ENCODE peak calls at places on chromosomes 12 and 14, in eight cellular contexts. One of them, this sample, is unnamed.
A peak's percentile ranks its signal among the peaks of the same experiment; 100 is the strongest.

GRCh38 chr12:124410354-124411175 is 115.7 kb downstream of the RFLNA start:
- DNase-seq in tibial nerve: no peak
- DNase-seq in gastrocnemius medialis: no peak
- DNase-seq in neural progenitor cell: no peak
- DNase-seq in RWPE1: no peak
- DNase-seq in tibial artery: no peak
- DNase-seq in choroid plexus epithelial cell: no peak
- DNase-seq in Peyer's patch: no peak
- DNase-seq in this sample: no peak

GRCh38 chr12:113273053-113273725 is 51.9 kb downstream of the TPCN1 start:
- DNase-seq in RWPE1: no peak
- DNase-seq in tibial artery: no peak
- DNase-seq in neural progenitor cell: no peak
- DNase-seq in Peyer's patch: no peak
- DNase-seq in choroid plexus epithelial cell: peak; percentile 46
- DNase-seq in gastrocnemius medialis: no peak
- DNase-seq in tibial nerve: no peak
- DNase-seq in this sample: no peak

GRCh38 chr14:53432378-53432802 is 279.3 kb upstream of the DDHD1 start:
- DNase-seq in tibial artery: no peak
- DNase-seq in Peyer's patch: no peak
- DNase-seq in tibial nerve: no peak
- DNase-seq in choroid plexus epithelial cell: peak; percentile 65
- DNase-seq in RWPE1: peak; percentile 57
- DNase-seq in neural progenitor cell: peak; percentile 71
- DNase-seq in gastrocnemius medialis: no peak
- DNase-seq in this sample: no peak

GRCh38 chr12:106980944-106981343 is 6.0 kb downstream of the MTERF2 start:
- DNase-seq in Peyer's patch: no peak
- DNase-seq in RWPE1: no peak
- DNase-seq in choroid plexus epithelial cell: peak; percentile 77
- DNase-seq in neural progenitor cell: no peak
- DNase-seq in tibial nerve: no peak
- DNase-seq in gastrocnemius medialis: no peak
- DNase-seq in tibial artery: no peak
- DNase-seq in this sample: no peak

GRCh38 chr12:45893240-45893639 is 97.1 kb downstream of the SCAF11 start:
- DNase-seq in tibial nerve: no peak
- DNase-seq in Peyer's patch: no peak
- DNase-seq in neural progenitor cell: peak; percentile 73
- DNase-seq in gastrocnemius medialis: no peak
- DNase-seq in choroid plexus epithelial cell: peak; percentile 31
- DNase-seq in RWPE1: no peak
- DNase-seq in tibial artery: no peak
- DNase-seq in this sample: no peak

GRCh38 chr14:97602438-97603117 is 805.4 kb downstream of the VRK1 start:
- DNase-seq in choroid plexus epithelial cell: no peak
- DNase-seq in gastrocnemius medialis: no peak
- DNase-seq in tibial artery: no peak
- DNase-seq in neural progenitor cell: no peak
- DNase-seq in tibial nerve: no peak
- DNase-seq in Peyer's patch: peak; percentile 66
- DNase-seq in RWPE1: no peak
- DNase-seq in this sample: no peak

GRCh38 chr14:61493239-61493638 is 171.9 kb downstream of the PRKCH start:
- DNase-seq in Peyer's patch: no peak
- DNase-seq in neural progenitor cell: no peak
- DNase-seq in tibial nerve: no peak
- DNase-seq in tibial artery: no peak
- DNase-seq in choroid plexus epithelial cell: peak; percentile 86
- DNase-seq in gastrocnemius medialis: no peak
- DNase-seq in RWPE1: peak; percentile 56
- DNase-seq in this sample: no peak

GRCh38 chr12:9208236-9208635 is at the start of gene PZP:
- DNase-seq in neural progenitor cell: no peak
- DNase-seq in Peyer's patch: no peak
- DNase-seq in tibial nerve: no peak
- DNase-seq in RWPE1: no peak
- DNase-seq in tibial artery: no peak
- DNase-seq in choroid plexus epithelial cell: no peak
- DNase-seq in gastrocnemius medialis: no peak
- DNase-seq in this sample: no peak

GRCh38 chr12:106682594-106683234 is 91.8 kb upstream of the RIC8B start:
- DNase-seq in gastrocnemius medialis: no peak
- DNase-seq in RWPE1: no peak
- DNase-seq in choroid plexus epithelial cell: peak; percentile 75
- DNase-seq in Peyer's patch: no peak
- DNase-seq in tibial nerve: no peak
- DNase-seq in neural progenitor cell: no peak
- DNase-seq in tibial artery: no peak
- DNase-seq in this sample: no peak

GRCh38 chr12:19299765-19300164 is 139.5 kb upstream of the AEBP2 start:
- DNase-seq in RWPE1: peak; percentile 57
- DNase-seq in tibial artery: no peak
- DNase-seq in gastrocnemius medialis: no peak
- DNase-seq in tibial nerve: no peak
- DNase-seq in Peyer's patch: no peak
- DNase-seq in choroid plexus epithelial cell: peak; percentile 54
- DNase-seq in neural progenitor cell: no peak
- DNase-seq in this sample: no peak

GRCh38 chr12:32069071-32069470 is 37.6 kb upstream of the BICD1 start:
- DNase-seq in Peyer's patch: no peak
- DNase-seq in neural progenitor cell: no peak
- DNase-seq in RWPE1: no peak
- DNase-seq in choroid plexus epithelial cell: peak; percentile 13
- DNase-seq in gastrocnemius medialis: no peak
- DNase-seq in tibial nerve: no peak
- DNase-seq in tibial artery: no peak
- DNase-seq in this sample: no peak

GRCh38 chr14:75119056-75119455 is 7.8 kb downstream of the NEK9 start:
- DNase-seq in choroid plexus epithelial cell: peak; percentile 46
- DNase-seq in Peyer's patch: no peak
- DNase-seq in neural progenitor cell: no peak
- DNase-seq in tibial nerve: no peak
- DNase-seq in tibial artery: no peak
- DNase-seq in RWPE1: no peak
- DNase-seq in gastrocnemius medialis: no peak
- DNase-seq in this sample: no peak

GRCh38 chr12:14884458-14884878 is 1.2 kb downstream of the MGP start:
- DNase-seq in RWPE1: peak; percentile 14
- DNase-seq in tibial nerve: peak; percentile 90
- DNase-seq in gastrocnemius medialis: peak; percentile 54
- DNase-seq in neural progenitor cell: no peak
- DNase-seq in Peyer's patch: peak; percentile 85
- DNase-seq in choroid plexus epithelial cell: peak; percentile 92
- DNase-seq in tibial artery: peak; percentile 93
- DNase-seq in this sample: peak; percentile 36

GRCh38 chr14:26594756-26595545 is 2.9 kb downstream of the NOVA1 start:
- DNase-seq in RWPE1: no peak
- DNase-seq in choroid plexus epithelial cell: no peak
- DNase-seq in tibial nerve: no peak
- DNase-seq in neural progenitor cell: peak; percentile 60
- DNase-seq in tibial artery: no peak
- DNase-seq in Peyer's patch: no peak
- DNase-seq in gastrocnemius medialis: no peak
- DNase-seq in this sample: no peak

GRCh38 chr12:3600039-3600720 is 109.2 kb downstream of the PRMT8 start:
- DNase-seq in Peyer's patch: no peak
- DNase-seq in tibial nerve: no peak
- DNase-seq in RWPE1: peak; percentile 5
- DNase-seq in tibial artery: no peak
- DNase-seq in gastrocnemius medialis: no peak
- DNase-seq in choroid plexus epithelial cell: peak; percentile 47
- DNase-seq in neural progenitor cell: peak; percentile 24
- DNase-seq in this sample: no peak

GRCh38 chr14:99156026-99156425 is 116.0 kb downstream of the BCL11B start:
- DNase-seq in RWPE1: no peak
- DNase-seq in tibial nerve: no peak
- DNase-seq in tibial artery: peak; percentile 7
- DNase-seq in neural progenitor cell: no peak
- DNase-seq in gastrocnemius medialis: no peak
- DNase-seq in choroid plexus epithelial cell: no peak
- DNase-seq in Peyer's patch: no peak
- DNase-seq in this sample: no peak

GRCh38 chr12:49808686-49809368 is 19.4 kb downstream of the NCKAP5L start:
- DNase-seq in neural progenitor cell: peak; percentile 31
- DNase-seq in tibial artery: peak; percentile 50
- DNase-seq in tibial nerve: peak; percentile 41
- DNase-seq in gastrocnemius medialis: peak; percentile 27
- DNase-seq in RWPE1: no peak
- DNase-seq in Peyer's patch: no peak
- DNase-seq in choroid plexus epithelial cell: peak; percentile 47
- DNase-seq in this sample: no peak

GRCh38 chr12:69239922-69240624 is 704 bp downstream of the CPSF6 start:
- DNase-seq in Peyer's patch: peak; percentile 42
- DNase-seq in gastrocnemius medialis: peak; percentile 7
- DNase-seq in tibial artery: peak; percentile 51
- DNase-seq in neural progenitor cell: peak; percentile 81
- DNase-seq in RWPE1: peak; percentile 22
- DNase-seq in tibial nerve: peak; percentile 30
- DNase-seq in choroid plexus epithelial cell: peak; percentile 23
- DNase-seq in this sample: no peak

GRCh38 chr14:24659916-24660570 is 26.1 kb upstream of the GZMB start:
- DNase-seq in Peyer's patch: no peak
- DNase-seq in RWPE1: no peak
- DNase-seq in neural progenitor cell: no peak
- DNase-seq in tibial artery: no peak
- DNase-seq in choroid plexus epithelial cell: no peak
- DNase-seq in gastrocnemius medialis: no peak
- DNase-seq in tibial nerve: no peak
- DNase-seq in this sample: no peak

DNA sequence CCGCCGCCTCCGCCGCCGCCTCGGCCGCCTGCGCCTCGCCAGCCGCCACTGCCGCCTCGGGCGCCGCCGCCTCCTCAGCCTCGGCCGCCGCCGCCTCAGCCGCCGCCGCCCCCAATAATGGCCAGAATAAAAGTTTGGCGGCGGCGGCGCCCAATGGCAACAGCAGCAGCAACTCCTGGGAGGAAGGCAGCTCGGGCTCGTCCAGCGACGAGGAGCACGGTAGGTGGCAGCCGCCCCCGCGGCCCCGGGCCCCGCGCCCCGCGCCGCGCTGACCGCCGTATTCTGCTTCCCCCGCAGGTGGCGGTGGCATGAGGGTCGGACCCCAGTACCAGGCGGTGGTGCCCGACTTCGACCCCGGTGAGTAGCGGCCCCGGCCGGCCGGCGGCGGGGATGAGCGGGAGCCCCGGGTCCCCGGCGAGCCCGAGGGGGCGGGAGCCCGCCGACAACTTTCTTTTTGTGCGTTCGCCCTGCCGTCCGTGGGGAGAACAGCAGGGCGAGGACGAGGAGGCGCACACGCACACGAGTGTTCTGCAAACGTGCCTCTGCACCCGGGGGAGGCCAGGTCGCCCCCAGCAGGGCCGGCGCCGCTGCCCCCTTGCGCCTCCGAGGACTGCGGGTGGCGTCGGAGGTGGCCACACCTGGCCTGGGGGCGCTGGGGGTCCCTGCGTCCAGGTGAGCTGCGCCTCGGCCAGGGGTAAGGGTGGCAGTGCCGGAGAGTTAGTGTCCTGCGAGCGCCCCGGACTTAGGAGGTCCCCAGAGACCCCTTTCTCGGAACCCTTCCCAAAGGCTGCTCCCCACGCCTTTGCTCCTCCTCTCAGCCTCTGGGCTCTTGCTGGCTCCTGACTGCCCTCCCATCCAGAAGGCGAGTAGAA is 756 bp downstream of the RCOR1 start:
- DNase-seq in tibial nerve: peak; percentile 5
- DNase-seq in gastrocnemius medialis: peak; percentile 12
- DNase-seq in RWPE1: peak; percentile 44
- DNase-seq in Peyer's patch: peak; percentile 44
- DNase-seq in tibial artery: peak; percentile 35
- DNase-seq in neural progenitor cell: peak; percentile 73
- DNase-seq in choroid plexus epithelial cell: peak; percentile 52
- DNase-seq in this sample: no peak
- TF ChIP-seq CTCF in tibial nerve: peak; percentile 20
- TF ChIP-seq CTCF in gastrocnemius medialis: peak; percentile 61
- TF ChIP-seq CTCF in RWPE1: peak; percentile 48
- TF ChIP-seq CTCF in Peyer's patch: peak; percentile 47
- TF ChIP-seq CTCF in tibial artery: peak; percentile 33
- TF ChIP-seq CTCF in neural progenitor cell: peak; percentile 26
- TF ChIP-seq CTCF in choroid plexus epithelial cell: peak; percentile 39
- TF ChIP-seq CTCF in this sample: peak; percentile 14

GRCh38 chr14:93936245-93936644 is 9.1 kb downstream of the FAM181A start:
- DNase-seq in Peyer's patch: no peak
- DNase-seq in tibial artery: no peak
- DNase-seq in gastrocnemius medialis: no peak
- DNase-seq in choroid plexus epithelial cell: peak; percentile 26
- DNase-seq in tibial nerve: no peak
- DNase-seq in RWPE1: peak; percentile 38
- DNase-seq in neural progenitor cell: peak; percentile 83
- DNase-seq in this sample: no peak
- TF ChIP-seq CTCF in Peyer's patch: peak; percentile 33
- TF ChIP-seq CTCF in tibial artery: peak; percentile 8
- TF ChIP-seq CTCF in gastrocnemius medialis: peak; percentile 40
- TF ChIP-seq CTCF in choroid plexus epithelial cell: peak; percentile 64
- TF ChIP-seq CTCF in tibial nerve: peak; percentile 10
- TF ChIP-seq CTCF in RWPE1: peak; percentile 49
- TF ChIP-seq CTCF in neural progenitor cell: peak; percentile 77
- TF ChIP-seq CTCF in this sample: peak; percentile 66

DNA sequence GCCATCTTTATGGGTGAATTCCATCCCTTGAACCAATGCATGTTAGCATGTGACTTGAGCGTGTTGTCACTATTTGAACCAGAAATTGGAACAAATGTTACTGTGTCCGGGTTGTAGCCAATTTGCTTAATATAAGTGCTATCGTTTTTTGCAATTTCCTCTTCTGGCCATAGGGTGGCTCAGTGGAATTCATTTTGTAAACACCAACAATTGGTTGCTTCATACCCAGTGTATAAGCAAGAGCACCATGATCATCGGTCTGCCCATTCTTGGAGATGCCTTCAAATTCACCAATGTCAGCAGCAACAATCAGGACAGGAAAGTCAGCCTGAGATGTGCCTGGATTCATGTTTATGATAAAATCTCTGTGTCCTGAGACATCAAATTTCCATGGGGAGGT is 5.0 kb upstream of the NEDD1 start:
- DNase-seq in neural progenitor cell: no peak
- DNase-seq in tibial artery: no peak
- DNase-seq in tibial nerve: no peak
- DNase-seq in choroid plexus epithelial cell: peak; percentile 46
- DNase-seq in RWPE1: no peak
- DNase-seq in Peyer's patch: no peak
- DNase-seq in gastrocnemius medialis: no peak
- DNase-seq in this sample: no peak
- TF ChIP-seq CTCF in neural progenitor cell: no peak
- TF ChIP-seq CTCF in tibial artery: no peak
- TF ChIP-seq CTCF in tibial nerve: no peak
- TF ChIP-seq CTCF in choroid plexus epithelial cell: peak; percentile 26
- TF ChIP-seq CTCF in RWPE1: no peak
- TF ChIP-seq CTCF in Peyer's patch: no peak
- TF ChIP-seq CTCF in gastrocnemius medialis: no peak
- TF ChIP-seq CTCF in this sample: peak; percentile 20

DNA sequence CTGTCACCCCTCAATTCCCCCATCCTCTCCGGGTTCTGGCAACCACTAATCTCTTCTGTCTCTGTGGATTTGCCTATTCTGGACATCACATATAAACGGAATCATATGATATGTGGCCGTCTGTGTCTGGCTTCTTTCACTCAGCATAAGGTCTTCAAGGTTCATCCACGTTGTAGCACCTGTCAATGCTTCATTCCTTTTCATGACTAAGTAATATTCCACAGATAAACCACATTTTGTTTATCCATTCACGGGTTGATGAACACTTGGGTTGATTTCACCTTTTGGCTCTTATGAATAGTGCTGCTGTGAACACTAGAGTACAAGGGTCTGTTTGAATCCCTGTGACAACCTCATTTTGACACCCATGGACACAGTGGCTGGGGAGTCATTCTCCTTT is 10.7 kb upstream of the TESC start:
- DNase-seq in tibial nerve: no peak
- DNase-seq in neural progenitor cell: no peak
- DNase-seq in gastrocnemius medialis: no peak
- DNase-seq in choroid plexus epithelial cell: no peak
- DNase-seq in Peyer's patch: no peak
- DNase-seq in RWPE1: no peak
- DNase-seq in tibial artery: no peak
- DNase-seq in this sample: no peak
- TF ChIP-seq CTCF in tibial nerve: no peak
- TF ChIP-seq CTCF in neural progenitor cell: no peak
- TF ChIP-seq CTCF in gastrocnemius medialis: no peak
- TF ChIP-seq CTCF in choroid plexus epithelial cell: no peak
- TF ChIP-seq CTCF in Peyer's patch: no peak
- TF ChIP-seq CTCF in RWPE1: no peak
- TF ChIP-seq CTCF in tibial artery: no peak
- TF ChIP-seq CTCF in this sample: no peak